ENCODE peak calls at places on chromosomes 12 and 14, in four cellular contexts. One of them, this sample, is unnamed.

GRCh38 chr14:22544881-22545420 is 44.1 kb downstream of the DAD1 start:
- DNase-seq in activated CD4-positive, alpha-beta T cell treated with anti-CD3 and anti-CD28 coated beads, Interleukin-2, amount 50 U/mL, for 48 hours: peak; percentile 28
- DNase-seq in body of pancreas: no peak
- DNase-seq in NCI-H345: no peak
- DNase-seq in this sample: no peak

GRCh38 chr12:1808798-1809480 is 11.4 kb upstream of the LRTM2 start:
- DNase-seq in activated CD4-positive, alpha-beta T cell treated with anti-CD3 and anti-CD28 coated beads, Interleukin-2, amount 50 U/mL, for 48 hours: no peak
- DNase-seq in body of pancreas: no peak
- DNase-seq in NCI-H345: no peak
- DNase-seq in this sample: no peak

GRCh38 chr14:22977684-22978486 is 4.5 kb downstream of the AJUBA start:
- DNase-seq in activated CD4-positive, alpha-beta T cell treated with anti-CD3 and anti-CD28 coated beads, Interleukin-2, amount 50 U/mL, for 48 hours: no peak
- DNase-seq in body of pancreas: peak; percentile 86
- DNase-seq in NCI-H345: no peak
- DNase-seq in this sample: no peak

GRCh38 chr12:59695379-59695778 is 99.5 kb downstream of the SLC16A7 start:
- DNase-seq in activated CD4-positive, alpha-beta T cell treated with anti-CD3 and anti-CD28 coated beads, Interleukin-2, amount 50 U/mL, for 48 hours: no peak
- DNase-seq in body of pancreas: no peak
- DNase-seq in NCI-H345: no peak
- DNase-seq in this sample: no peak

GRCh38 chr12:115871714-115872113 is 405.8 kb downstream of the MED13L start:
- DNase-seq in activated CD4-positive, alpha-beta T cell treated with anti-CD3 and anti-CD28 coated beads, Interleukin-2, amount 50 U/mL, for 48 hours: no peak
- DNase-seq in body of pancreas: no peak
- DNase-seq in NCI-H345: peak; percentile 80
- DNase-seq in this sample: no peak

GRCh38 chr12:29782285-29782820 is 1.4 kb downstream of the TMTC1 start:
- DNase-seq in activated CD4-positive, alpha-beta T cell treated with anti-CD3 and anti-CD28 coated beads, Interleukin-2, amount 50 U/mL, for 48 hours: no peak
- DNase-seq in body of pancreas: peak; percentile 15
- DNase-seq in NCI-H345: peak; percentile 65
- DNase-seq in this sample: no peak

GRCh38 chr14:89417469-89418225 is 614 bp upstream of the FOXN3 start:
- DNase-seq in activated CD4-positive, alpha-beta T cell treated with anti-CD3 and anti-CD28 coated beads, Interleukin-2, amount 50 U/mL, for 48 hours: peak; percentile 53
- DNase-seq in body of pancreas: peak; percentile 61
- DNase-seq in NCI-H345: peak; percentile 81
- DNase-seq in this sample: peak; percentile 47

GRCh38 chr14:42884100-42884499 is 1277.4 kb downstream of the LRFN5 start:
- DNase-seq in activated CD4-positive, alpha-beta T cell treated with anti-CD3 and anti-CD28 coated beads, Interleukin-2, amount 50 U/mL, for 48 hours: no peak
- DNase-seq in body of pancreas: no peak
- DNase-seq in NCI-H345: no peak
- DNase-seq in this sample: no peak

GRCh38 chr14:78519863-78520262 is 349.7 kb downstream of the NRXN3 start:
- DNase-seq in activated CD4-positive, alpha-beta T cell treated with anti-CD3 and anti-CD28 coated beads, Interleukin-2, amount 50 U/mL, for 48 hours: peak; percentile 18
- DNase-seq in body of pancreas: peak; percentile 20
- DNase-seq in NCI-H345: no peak
- DNase-seq in this sample: no peak

GRCh38 chr14:67432088-67432564 is 20.2 kb upstream of the PLEK2 start:
- DNase-seq in activated CD4-positive, alpha-beta T cell treated with anti-CD3 and anti-CD28 coated beads, Interleukin-2, amount 50 U/mL, for 48 hours: no peak
- DNase-seq in body of pancreas: no peak
- DNase-seq in NCI-H345: no peak
- DNase-seq in this sample: no peak

GRCh38 chr14:101276309-101277091 is 284.8 kb upstream of the DIO3 start:
- DNase-seq in activated CD4-positive, alpha-beta T cell treated with anti-CD3 and anti-CD28 coated beads, Interleukin-2, amount 50 U/mL, for 48 hours: no peak
- DNase-seq in body of pancreas: no peak
- DNase-seq in NCI-H345: no peak
- DNase-seq in this sample: no peak

GRCh38 chr12:122129131-122129530 is 44.9 kb downstream of the IL31 start:
- DNase-seq in activated CD4-positive, alpha-beta T cell treated with anti-CD3 and anti-CD28 coated beads, Interleukin-2, amount 50 U/mL, for 48 hours: no peak
- DNase-seq in body of pancreas: no peak
- DNase-seq in NCI-H345: no peak
- DNase-seq in this sample: no peak

GRCh38 chr12:117489671-117490070 is 128.2 kb upstream of the NOS1 start:
- DNase-seq in activated CD4-positive, alpha-beta T cell treated with anti-CD3 and anti-CD28 coated beads, Interleukin-2, amount 50 U/mL, for 48 hours: no peak
- DNase-seq in body of pancreas: no peak
- DNase-seq in NCI-H345: no peak
- DNase-seq in this sample: no peak

This sample was measured in natural killer cell.